ENCODE peak calls at places on chromosome 4, in five cellular contexts. O, D, K, B and H are unnamed samples.

GRCh38 chr4:40264995-40265909 is 68.4 kb downstream of the RHOH start:
- DNase-seq in O (peak), D (no peak), K (peak), B (no peak), H (no peak)

GRCh38 chr4:47615385-47615784 is 130.3 kb downstream of the ATP10D start:
- DNase-seq in O (no peak), D (no peak), K (no peak), B (no peak), H (no peak)

GRCh38 chr4:184653650-184654049 is 4.1 kb downstream of the PRIMPOL start:
- DNase-seq in O (no peak), D (peak), K (no peak), B (no peak), H (no peak)

GRCh38 chr4:184115399-184115798 is 102.3 kb downstream of the ENPP6 start:
- DNase-seq in O (no peak), D (no peak), K (no peak), B (no peak), H (no peak)

GRCh38 chr4:144494280-144494679 is 151.7 kb upstream of the HHIP start:
- DNase-seq in O (no peak), D (no peak), K (no peak), B (no peak), H (no peak)

GRCh38 chr4:185941476-185941875 is 127.5 kb upstream of the TLR3 start:
- DNase-seq in O (no peak), D (no peak), K (no peak), B (no peak), H (no peak)

GRCh38 chr4:153427363-153428071 is 38.6 kb upstream of the TMEM131L start:
- DNase-seq in O (no peak), D (no peak), K (peak), B (no peak), H (no peak)

GRCh38 chr4:88674989-88675388 is 22.6 kb downstream of the NAP1L5 start:
- DNase-seq in O (no peak), D (no peak), K (no peak), B (no peak), H (no peak)

GRCh38 chr4:134747108-134747805 is 545.7 kb upstream of the PABPC4L start:
- DNase-seq in O (no peak), D (peak), K (no peak), B (no peak), H (no peak)

GRCh38 chr4:30718889-30719252 is 1.3 kb upstream of the PCDH7 start:
- DNase-seq in O (no peak), D (peak), K (no peak), B (peak), H (no peak)
- TF ChIP-seq CTCF in O (no peak), D (no peak), K (peak), B (no peak), H (no peak)

GRCh38 chr4:133137571-133137970 is 11.5 kb upstream of the PCDH10 start:
- DNase-seq in O (no peak), D (no peak), K (no peak), B (no peak), H (no peak)
- TF ChIP-seq CTCF in O (no peak), D (no peak), K (peak), B (no peak), H (no peak)

GRCh38 chr4:3444351-3445110 is 2.8 kb downstream of the HGFAC start:
- DNase-seq in O (no peak), D (no peak), K (no peak), B (no peak), H (no peak)

GRCh38 chr4:3442460-3442958 is 741 bp downstream of the HGFAC start:
- DNase-seq in O (no peak), D (no peak), K (no peak), B (no peak), H (no peak)

GRCh38 chr4:3441501-3442459 is at the start of gene HGFAC:
- DNase-seq in O (no peak), D (no peak), K (no peak), B (no peak), H (no peak)

GRCh38 chr4:3443750-3444309 is 2.1 kb downstream of the HGFAC start:
- DNase-seq in O (no peak), D (no peak), K (no peak), B (no peak), H (no peak)

GRCh38 chr4:3442959-3443749 is 1.4 kb downstream of the HGFAC start:
- DNase-seq in O (peak), D (peak), K (no peak), B (peak), H (no peak)
- TF ChIP-seq CTCF in O (peak), D (peak), K (peak), B (peak), H (peak)

DNA sequence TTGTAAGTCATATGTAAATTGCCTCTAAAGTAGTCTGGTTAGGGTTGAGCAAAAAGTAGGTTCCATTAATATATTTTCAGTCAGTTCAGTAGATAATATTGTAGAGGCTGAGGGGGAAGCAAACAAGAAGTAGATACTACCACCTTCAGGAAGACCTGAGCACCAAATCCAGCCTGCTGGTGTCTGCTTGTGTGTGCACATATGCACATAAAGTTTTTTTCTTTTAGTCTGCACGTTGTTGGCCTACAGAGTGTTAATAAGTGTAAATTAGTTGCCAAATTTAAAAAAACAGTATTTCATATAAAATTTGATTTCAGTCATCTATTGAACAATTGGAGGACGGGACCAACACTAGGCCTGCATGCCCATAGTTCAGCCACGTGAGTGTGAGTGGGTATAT is 76.7 kb downstream of the CCKAR start:
- DNase-seq in O (no peak), D (no peak), K (no peak), B (no peak), H (no peak)
- TF ChIP-seq CTCF in O (no peak), D (no peak), K (no peak), B (no peak), H (peak)

DNA sequence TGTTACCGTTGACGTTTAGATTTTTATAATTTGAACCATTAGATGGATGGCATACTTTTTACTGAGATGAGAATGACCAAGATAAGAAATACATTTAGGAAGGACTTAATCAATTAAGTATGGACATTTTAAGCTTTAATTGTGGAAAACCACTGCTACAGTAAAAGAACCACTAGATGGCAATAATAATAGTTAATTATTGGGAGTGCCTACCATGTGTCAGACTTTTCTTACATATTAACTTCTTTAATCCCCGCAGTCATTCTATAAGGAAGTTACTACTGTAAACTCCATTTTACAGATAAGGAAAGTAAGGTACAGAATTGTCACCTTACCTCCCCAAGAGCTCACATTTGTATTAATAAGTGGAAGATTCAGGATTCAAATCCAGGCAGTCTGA is 48.5 kb upstream of the MYOZ2 start:
- DNase-seq in O (no peak), D (no peak), K (no peak), B (no peak), H (no peak)
- TF ChIP-seq CTCF in O (no peak), D (peak), K (peak), B (no peak), H (peak)